ENCODE peak calls at places on chromosomes 11 and 22, in eight cellular contexts. W is A549, M is endothelial cell of umbilical vein, O is uterus, P is adrenal gland, T is spleen, H is body of pancreas, B is IMR-90. Y is an unnamed sample.
A peak's percentile ranks its signal among the peaks of the same experiment; 100 is the strongest.

GRCh38 chr11:63719987-63720386 is 38.7 kb downstream of the RTN3 start:
- DNase-seq in W (no peak), M (no peak), O (no peak), P (no peak), T (no peak), H (no peak), B (peak; percentile 63), Y (no peak)

GRCh38 chr11:108561535-108561991 is 32.0 kb downstream of the EXPH5 start:
- DNase-seq in W (no peak), M (no peak), O (no peak), P (no peak), T (no peak), H (no peak), B (peak; percentile 31), Y (no peak)

GRCh38 chr22:34972498-34972897 is 93.5 kb upstream of the ISX start:
- DNase-seq in W (no peak), M (no peak), O (no peak), P (no peak), T (no peak), H (no peak), B (no peak), Y (no peak)

GRCh38 chr22:17945851-17946690 is 78.3 kb downstream of the MICAL3 start:
- DNase-seq in W (no peak), M (no peak), O (no peak), P (no peak), T (no peak), H (no peak), B (no peak), Y (no peak)

GRCh38 chr11:73273246-73273890 is 1.2 kb downstream of the P2RY6 start:
- DNase-seq in W (no peak), M (no peak), O (no peak), P (peak; percentile 0), T (no peak), H (no peak), B (no peak), Y (peak; percentile 24)

GRCh38 chr22:22944268-22944985 is 56.8 kb downstream of the IGLL5 start:
- DNase-seq in W (no peak), M (no peak), O (no peak), P (no peak), T (peak; percentile 74), H (no peak), B (no peak), Y (no peak)

GRCh38 chr11:64799256-64799924 is 3.6 kb downstream of the MAP4K2 start:
- DNase-seq in W (no peak), M (no peak), O (no peak), P (no peak), T (no peak), H (no peak), B (no peak), Y (no peak)

GRCh38 chr22:29445508-29445907 is 7.1 kb downstream of the RFPL1 start:
- DNase-seq in W (no peak), M (no peak), O (no peak), P (no peak), T (no peak), H (no peak), B (no peak), Y (no peak)

GRCh38 chr11:24723231-24723630 is 226.4 kb downstream of the LUZP2 start:
- DNase-seq in W (no peak), M (no peak), O (no peak), P (no peak), T (no peak), H (no peak), B (no peak), Y (no peak)

GRCh38 chr11:30889116-30889765 is 303.1 kb upstream of the MPPED2 start:
- DNase-seq in W (no peak), M (no peak), O (no peak), P (no peak), T (no peak), H (no peak), B (peak; percentile 45), Y (no peak)

GRCh38 chr11:45042560-45042959 is 91.9 kb upstream of the TP53I11 start:
- DNase-seq in W (peak; percentile 35), M (no peak), O (no peak), P (peak; percentile 13), T (no peak), H (no peak), B (no peak), Y (no peak)

GRCh38 chr11:124302756-124303155 is 11.0 kb downstream of the OR8D1 start:
- DNase-seq in W (no peak), M (no peak), O (no peak), P (no peak), T (no peak), H (no peak), B (no peak), Y (no peak)

GRCh38 chr22:43883012-43883661 is 8.7 kb downstream of the PNPLA5 start:
- DNase-seq in W (peak; percentile 67), M (peak; percentile 48), O (no peak), P (peak; percentile 42), T (peak; percentile 56), H (peak; percentile 28), B (peak; percentile 81), Y (peak; percentile 74)

GRCh38 chr22:49887074-49887471 is 31.2 kb downstream of the ALG12 start:
- DNase-seq in W (no peak), M (no peak), O (no peak), P (no peak), T (no peak), H (no peak), B (no peak), Y (no peak)

GRCh38 chr22:49887716-49888115 is 30.5 kb downstream of the ALG12 start:
- DNase-seq in W (no peak), M (no peak), O (no peak), P (no peak), T (peak; percentile 21), H (no peak), B (no peak), Y (no peak)

GRCh38 chr22:49885281-49885680 is 31.6 kb downstream of the ZBED4 start:
- DNase-seq in W (no peak), M (no peak), O (no peak), P (no peak), T (no peak), H (no peak), B (no peak), Y (no peak)

GRCh38 chr22:49885881-49886280 is 32.2 kb downstream of the ZBED4 start:
- DNase-seq in W (no peak), M (no peak), O (no peak), P (no peak), T (no peak), H (no peak), B (no peak), Y (no peak)

DNA sequence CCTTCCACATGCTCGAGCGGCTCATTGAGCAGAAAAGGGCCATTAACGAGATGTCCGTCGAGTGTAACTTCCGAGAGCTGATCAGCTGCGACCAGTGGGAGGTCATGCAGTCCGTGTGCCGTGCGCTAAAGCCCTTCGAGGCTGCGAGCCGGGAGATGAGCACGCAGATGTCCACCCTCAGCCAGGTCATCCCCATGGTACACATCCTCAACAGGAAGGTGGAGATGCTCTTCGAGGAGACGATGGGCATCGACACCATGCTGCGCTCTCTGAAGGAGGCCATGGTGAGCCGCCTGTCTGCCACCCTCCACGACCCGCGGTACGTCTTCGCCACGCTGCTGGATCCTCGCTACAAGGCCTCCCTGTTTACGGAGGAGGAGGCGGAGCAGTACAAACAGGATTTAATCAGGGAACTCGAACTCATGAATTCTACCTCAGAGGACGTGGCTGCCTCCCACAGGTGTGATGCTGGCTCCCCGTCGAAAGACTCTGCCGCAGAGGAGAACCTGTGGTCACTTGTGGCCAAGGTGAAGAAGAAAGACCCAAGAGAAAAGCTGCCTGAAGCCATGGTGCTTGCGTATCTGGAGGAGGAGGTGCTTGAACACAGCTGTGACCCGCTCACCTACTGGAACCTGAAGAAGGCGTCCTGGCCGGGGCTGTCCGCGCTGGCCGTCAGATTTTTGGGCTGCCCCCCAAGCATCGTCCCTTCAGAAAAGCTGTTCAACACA is 31.7 kb downstream of the ALG12 start:
- DNase-seq in W (no peak), M (no peak), O (no peak), P (no peak), T (no peak), H (no peak), B (no peak), Y (no peak)
- H3K9me3 ChIP-seq in W (no peaks in the 10 kb centered on the region), M (no peaks in the 10 kb centered on the region), O (no peaks in the 10 kb centered on the region), P (no peaks in the 10 kb centered on the region), T (peaks cover 9% of the 10 kb centered on the region), H (no peaks in the 10 kb centered on the region), B (peaks cover 9% of the 10 kb centered on the region), Y (no peaks in the 10 kb centered on the region)

DNA sequence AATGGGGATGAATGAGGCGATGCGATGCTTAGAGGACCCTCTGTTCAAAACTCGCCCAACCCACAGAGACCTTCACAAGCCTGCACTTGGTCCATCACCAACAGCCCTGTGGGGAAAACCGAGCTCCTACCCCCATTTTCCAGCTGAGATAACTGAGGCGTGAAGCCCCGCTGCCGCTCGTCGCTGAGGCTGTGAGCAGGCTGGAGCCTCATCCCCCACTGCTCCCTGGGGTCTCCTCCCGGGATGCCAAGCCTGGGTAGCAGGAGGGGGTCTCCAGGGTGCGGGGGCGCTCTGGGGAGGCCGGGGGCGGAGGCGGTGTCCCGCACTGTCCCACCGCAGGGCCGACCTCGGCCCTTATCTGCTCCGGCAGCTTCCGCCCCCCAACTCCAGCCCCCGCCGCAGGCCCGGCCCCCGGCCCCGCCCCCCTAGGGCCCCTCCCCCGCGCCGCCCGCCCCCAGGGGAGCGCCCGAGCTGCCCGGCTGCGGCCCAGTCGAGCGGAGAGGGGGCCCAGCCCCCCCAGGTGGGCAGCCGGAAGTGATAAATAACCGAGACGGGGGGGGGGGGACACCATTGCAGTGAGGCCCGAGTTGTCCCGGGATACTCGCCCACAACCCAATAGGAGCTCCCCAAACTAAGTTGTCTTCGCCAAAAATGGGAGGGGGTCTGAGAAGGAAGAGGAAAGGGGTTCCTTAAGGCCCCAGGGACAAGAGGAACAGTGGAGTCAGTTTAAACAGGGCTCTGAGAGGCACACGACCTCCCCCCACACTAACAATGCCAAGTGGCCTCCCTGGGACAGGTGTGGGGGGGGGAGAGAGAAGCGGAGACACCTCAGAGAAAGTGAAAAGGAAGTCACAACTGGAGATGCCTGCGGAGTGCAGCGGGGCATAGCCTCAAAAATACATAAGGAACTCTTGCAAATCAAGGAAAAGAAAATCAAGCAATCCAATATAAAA is 8.3 kb upstream of the SLC39A13 start:
- DNase-seq in W (no peak), M (no peak), O (peak; percentile 59), P (no peak), T (peak; percentile 92), H (no peak), B (no peak), Y (no peak)
- TF ChIP-seq POLR2A in W (no peak), M (peak; percentile 30), O (peak; percentile 63), P (no peak), T (no peak), H (no peak), B (no peak), Y (peak; percentile 22)

DNA sequence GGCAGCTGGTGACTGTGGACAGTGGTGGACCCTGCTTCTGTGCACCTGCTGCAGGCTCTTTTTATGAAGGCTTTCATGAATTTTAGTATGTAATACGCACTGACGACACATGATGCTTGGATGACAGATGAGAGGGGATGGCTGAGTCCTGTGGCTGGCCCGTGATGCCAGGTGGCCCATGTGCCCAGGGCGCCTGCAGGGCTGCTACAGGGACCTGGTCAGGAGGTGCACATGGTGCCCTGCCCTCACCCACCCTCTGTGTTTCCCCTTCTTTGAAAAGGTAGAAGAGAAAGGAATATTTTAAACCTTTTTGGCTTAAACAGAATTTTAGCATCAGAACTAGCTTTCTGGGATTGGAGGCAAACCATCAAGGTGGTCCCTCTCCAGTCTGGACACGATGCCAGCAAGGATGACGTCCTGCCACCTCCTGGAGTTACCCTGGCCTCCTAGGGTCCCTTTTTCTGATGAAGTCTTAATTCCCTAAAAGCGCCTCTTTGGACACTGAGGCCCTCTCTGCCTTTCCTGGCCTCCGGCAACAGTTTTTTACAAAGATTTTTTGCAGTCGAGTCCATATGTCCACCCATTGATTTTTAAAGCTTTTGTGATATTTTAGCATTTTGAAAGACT is 5.4 kb upstream of the RANBP1 start:
- DNase-seq in W (no peak), M (no peak), O (no peak), P (no peak), T (peak; percentile 69), H (no peak), B (no peak), Y (no peak)
- H3K27ac ChIP-seq in W (no peak overlapping the region), M (no peak overlapping the region), O (no peak overlapping the region), P (no peak overlapping the region), T (peak overlapping the region; percentile 48), H (no peak overlapping the region), B (no peak overlapping the region), Y (no peak overlapping the region)

GRCh38 chr11:37506516-37506915 is 908.5 kb upstream of the RAG2 start:
- DNase-seq in W (no peak), M (no peak), O (no peak), P (no peak), T (no peak), H (no peak), B (no peak), Y (no peak)
- H3K9me3 ChIP-seq in W (no peaks in the 10 kb centered on the region), M (no peaks in the 10 kb centered on the region), O (no peaks in the 10 kb centered on the region), P (no peaks in the 10 kb centered on the region), T (no peaks in the 10 kb centered on the region), H (no peaks in the 10 kb centered on the region), B (no peaks in the 10 kb centered on the region), Y (no peaks in the 10 kb centered on the region)

Y was measured in right lobe of liver.